ENCODE peak calls at places on chromosomes 6 and 20, in six cellular contexts. X is CD8-positive, alpha-beta memory T cell; N is cardiac muscle cell; H is right cardiac atrium; V is PC-9; Y is left ventricle myocardium inferior. R is an unnamed sample.

GRCh38 chr20:23889775-23890187 is 10.2 kb upstream of the CST5 start:
- DNase-seq in N (peak; percentile 76), Y (peak; percentile 28), H (peak; percentile 55), V (peak; percentile 83), X (peak; percentile 47), R (peak; percentile 65)

GRCh38 chr6:56863366-56863765 is 91.5 kb upstream of the BEND6 start:
- DNase-seq in Y (no peak), N (no peak), V (peak; percentile 43), X (no peak), H (no peak), R (peak; percentile 45)

GRCh38 chr20:62726276-62726675 is 17.6 kb downstream of the NTSR1 start:
- DNase-seq in N (no peak), H (no peak), V (no peak), Y (peak; percentile 2), X (no peak), R (no peak)

GRCh38 chr6:104050455-104050854 is 809.3 kb downstream of the HACE1 start:
- DNase-seq in H (no peak), V (no peak), Y (no peak), N (no peak), X (no peak), R (no peak)

GRCh38 chr6:41438746-41439145 is 103.3 kb downstream of the NCR2 start:
- DNase-seq in X (no peak), N (no peak), H (no peak), Y (no peak), V (no peak), R (no peak)

GRCh38 chr6:19438566-19439353 is 398.4 kb upstream of the ID4 start:
- DNase-seq in V (no peak), H (no peak), N (no peak), X (no peak), Y (no peak), R (no peak)

GRCh38 chr6:156597130-156597529 is 180.0 kb upstream of the ARID1B start:
- DNase-seq in Y (no peak), V (no peak), X (no peak), H (no peak), N (no peak), R (no peak)

GRCh38 chr20:57164872-57165271 is 101.6 kb downstream of the BMP7 start:
- DNase-seq in H (no peak), Y (no peak), N (no peak), X (no peak), V (no peak), R (no peak)

GRCh38 chr6:53984163-53984562 is 127.1 kb upstream of the MLIP start:
- DNase-seq in Y (no peak), X (no peak), H (no peak), N (no peak), V (peak; percentile 51), R (peak; percentile 37)

GRCh38 chr20:59151820-59152219 is 11.8 kb upstream of the ZNF831 start:
- DNase-seq in V (no peak), X (no peak), H (no peak), N (no peak), Y (no peak), R (no peak)

GRCh38 chr20:13883425-13883824 is 98.6 kb downstream of the NDUFAF5 start:
- DNase-seq in V (no peak), N (no peak), Y (no peak), H (no peak), X (no peak), R (no peak)

GRCh38 chr6:160950507-160950906 is 41.1 kb upstream of the MAP3K4 start:
- DNase-seq in V (no peak), H (no peak), N (no peak), Y (no peak), X (no peak), R (no peak)

GRCh38 chr20:3190681-3191111 is 13.8 kb downstream of the DDRGK1 start:
- DNase-seq in N (no peak), X (no peak), H (no peak), V (no peak), Y (no peak), R (no peak)

GRCh38 chr6:7827142-7827541 is 83.4 kb downstream of the TXNDC5 start:
- DNase-seq in V (no peak), H (peak; percentile 60), Y (no peak), X (no peak), N (no peak), R (no peak)

GRCh38 chr20:61291166-61291829 is 39.2 kb downstream of the CDH4 start:
- DNase-seq in Y (no peak), N (no peak), H (no peak), X (no peak), V (no peak), R (no peak)

GRCh38 chr6:77463308-77463880 is at the start of gene HTR1B:
- DNase-seq in N (peak; percentile 63), Y (no peak), V (no peak), H (peak; percentile 41), X (no peak), R (no peak)

GRCh38 chr6:111591370-111591900 is 14.2 kb downstream of the TRAF3IP2 start:
- DNase-seq in V (peak; percentile 90), H (peak; percentile 89), N (no peak), Y (peak; percentile 70), X (no peak), R (peak; percentile 67)

GRCh38 chr6:116405663-116406329 is 35.0 kb downstream of the DSE start:
- DNase-seq in X (no peak), Y (no peak), H (no peak), N (peak; percentile 19), V (no peak), R (peak; percentile 60)
- H3K4me3 ChIP-seq in X (no peak overlapping the region), Y (no peak overlapping the region), H (no peak overlapping the region), N (no peak overlapping the region), V (no peak overlapping the region), R (no peak overlapping the region)

DNA sequence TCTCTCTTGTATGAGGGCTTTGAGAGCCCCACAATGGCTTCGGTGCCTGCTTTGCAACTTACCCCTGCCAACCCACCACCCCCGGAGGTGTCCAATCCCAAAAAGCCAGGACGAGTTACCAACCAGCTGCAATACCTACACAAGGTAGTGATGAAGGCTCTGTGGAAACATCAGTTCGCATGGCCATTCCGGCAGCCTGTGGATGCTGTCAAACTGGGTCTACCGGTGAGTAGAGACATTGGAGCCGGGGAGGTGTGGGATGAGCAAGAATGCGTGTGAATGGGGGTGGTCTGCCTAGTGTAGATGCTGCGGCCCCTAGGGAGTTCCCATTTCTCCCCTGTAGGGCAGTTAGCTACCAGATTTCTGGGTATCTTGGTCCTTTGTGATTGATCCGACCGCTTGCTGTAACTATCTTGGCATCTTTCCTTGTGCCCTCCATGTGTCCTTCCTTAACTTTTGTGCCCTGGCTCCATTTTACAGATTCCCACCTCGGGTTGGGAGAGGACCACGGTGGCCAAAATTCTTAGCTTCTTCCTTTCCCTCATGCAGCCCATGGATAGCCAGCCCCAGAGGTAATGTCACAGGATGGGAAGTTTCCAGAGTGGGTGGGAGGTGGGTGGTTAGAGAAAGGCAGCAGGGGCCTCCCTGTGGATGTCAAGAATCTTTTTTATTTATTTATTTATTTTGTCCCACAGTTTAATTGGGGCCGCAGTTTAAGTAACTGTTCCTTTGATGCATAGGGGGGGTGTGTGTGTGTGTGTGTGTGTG is 6.3 kb downstream of the BRD2 start:
- DNase-seq in N (no peak), X (no peak), V (no peak), Y (no peak), H (no peak), R (no peak)
- H3K27ac ChIP-seq in N (no peak overlapping the region), X (peak overlapping the region; percentile 84), V (no peak overlapping the region), Y (peak overlapping the region; percentile 100), H (no peak overlapping the region), R (no peak overlapping the region)

GRCh38 chr20:47792021-47792618 is 6.8 kb upstream of the SULF2 start:
- DNase-seq in N (no peak), Y (peak; percentile 64), X (no peak), V (peak; percentile 77), H (peak; percentile 90), R (peak; percentile 82)
- H3K4me1 ChIP-seq in N (no peaks in the 10 kb centered on the region), Y (peaks cover 16% of the 10 kb centered on the region), X (no peaks in the 10 kb centered on the region), V (peaks cover 90% of the 10 kb centered on the region), H (peaks cover 2% of the 10 kb centered on the region), R (peaks cover 39% of the 10 kb centered on the region)

GRCh38 chr20:45345104-45345936 is 2.9 kb downstream of the SDC4 start:
- DNase-seq in X (no peak), Y (no peak), H (no peak), V (peak; percentile 79), N (no peak), R (no peak)

GRCh38 chr20:45342863-45343444 is 5.3 kb downstream of the SDC4 start:
- DNase-seq in Y (no peak), N (no peak), H (no peak), V (no peak), X (no peak), R (no peak)

GRCh38 chr20:45343867-45344721 is 4.1 kb downstream of the SDC4 start:
- DNase-seq in H (peak; percentile 70), V (peak; percentile 90), N (peak; percentile 33), Y (no peak), X (no peak), R (no peak)

GRCh38 chr20:45341939-45342862 is 6.0 kb downstream of the SDC4 start:
- DNase-seq in V (peak; percentile 88), X (no peak), H (peak; percentile 81), N (peak; percentile 90), Y (peak; percentile 73), R (peak; percentile 55)

DNA sequence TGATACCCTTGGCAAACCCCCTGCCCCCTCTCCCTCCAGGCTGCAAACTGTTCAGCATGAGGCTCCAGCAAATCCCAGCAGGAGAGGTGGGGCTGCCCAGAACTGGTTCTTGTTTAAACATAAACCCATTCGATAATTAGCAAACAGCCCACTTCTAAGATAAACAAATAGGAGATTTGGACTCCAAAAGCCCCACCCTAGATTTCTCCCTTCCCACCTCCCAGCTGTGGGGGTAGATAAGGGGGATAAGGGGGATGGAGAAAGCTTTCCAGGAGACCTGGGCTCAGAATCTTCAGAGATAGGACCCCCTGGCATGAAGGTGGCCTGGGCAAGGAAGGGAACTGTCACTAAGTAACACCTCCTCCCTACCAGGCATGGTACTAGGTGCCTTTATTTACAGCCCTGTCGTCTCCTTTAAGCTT is 4.8 kb downstream of the SDC4 start:
- DNase-seq in N (no peak), X (no peak), Y (no peak), V (peak; percentile 34), H (no peak), R (no peak)
- H3K4me3 ChIP-seq in N (no peak overlapping the region), X (no peak overlapping the region), Y (peak overlapping the region; percentile 85), V (peak overlapping the region; percentile 76), H (no peak overlapping the region), R (no peak overlapping the region)

GRCh38 chr20:45153147-45153546 is 21.6 kb upstream of the PI3 start:
- DNase-seq in N (no peak), V (no peak), Y (no peak), H (no peak), X (no peak), R (no peak)
- H3K27ac ChIP-seq in N (no peak overlapping the region), V (no peak overlapping the region), Y (no peak overlapping the region), H (no peak overlapping the region), X (no peak overlapping the region), R (no peak overlapping the region)